ENCODE peak calls at places on chromosome 16, in ten cellular contexts. P is pancreas, E is endodermal cell, B is body of pancreas, J is upper lobe of right lung, I is colonic mucosa, V is gastrocnemius medialis, G is GM23338, C is heart right ventricle, R is neural progenitor cell. T is an unnamed sample. For H3K36me3, the result is how much of the 10 kb centered on the place peaks cover.

GRCh38 chr16:3004781-3005284 is 7.9 kb upstream of the CLDN9 start:
- DNase-seq in P (peak), E (peak), B (peak), J (peak), I (peak), V (no peak), G (peak), C (no peak), R (peak), T (no peak)

GRCh38 chr16:11232852-11233726 is 22.9 kb downstream of the SOCS1 start:
- DNase-seq in P (no peak), E (peak), B (no peak), J (peak), I (peak), V (no peak), G (peak), C (peak), R (no peak), T (no peak)

GRCh38 chr16:77183137-77183536 is 7.9 kb upstream of the MON1B start:
- DNase-seq in P (no peak), E (no peak), B (no peak), J (no peak), I (no peak), V (no peak), G (no peak), C (no peak), R (no peak), T (peak)

GRCh38 chr16:31148896-31149295 is 970 bp downstream of the PRSS36 start:
- DNase-seq in P (no peak), E (peak), B (no peak), J (no peak), I (no peak), V (no peak), G (peak), C (no peak), R (no peak), T (no peak)

GRCh38 chr16:21989141-21989540 is 11.8 kb downstream of the PDZD9 start:
- DNase-seq in P (no peak), E (no peak), B (no peak), J (no peak), I (no peak), V (no peak), G (no peak), C (no peak), R (no peak), T (no peak)

GRCh38 chr16:30567160-30567990 is 4.1 kb downstream of the ZNF688 start:
- DNase-seq in P (no peak), E (no peak), B (no peak), J (no peak), I (no peak), V (no peak), G (no peak), C (no peak), R (no peak), T (peak)

GRCh38 chr16:47029724-47030123 is 56.2 kb upstream of the DNAJA2 start:
- DNase-seq in P (no peak), E (no peak), B (no peak), J (peak), I (no peak), V (no peak), G (no peak), C (no peak), R (no peak), T (no peak)

GRCh38 chr16:27285676-27286196 is 17.2 kb upstream of the NSMCE1 start:
- DNase-seq in P (no peak), E (no peak), B (no peak), J (no peak), I (peak), V (peak), G (no peak), C (peak), R (no peak), T (no peak)

GRCh38 chr16:31216116-31216469 is 842 bp downstream of the PYDC1 start:
- DNase-seq in P (no peak), E (no peak), B (no peak), J (no peak), I (no peak), V (no peak), G (no peak), C (no peak), R (no peak), T (no peak)

GRCh38 chr16:87705780-87706277 is 60.0 kb downstream of the KLHDC4 start:
- DNase-seq in P (peak), E (no peak), B (peak), J (peak), I (no peak), V (no peak), G (no peak), C (no peak), R (peak), T (no peak)

GRCh38 chr16:69680358-69680757 is 46.0 kb downstream of the NQO1 start:
- DNase-seq in P (no peak), E (no peak), B (no peak), J (no peak), I (no peak), V (no peak), G (no peak), C (no peak), R (no peak), T (no peak)

GRCh38 chr16:70767377-70768204 is 33.4 kb downstream of the VAC14 start:
- DNase-seq in P (no peak), E (no peak), B (no peak), J (no peak), I (no peak), V (no peak), G (no peak), C (no peak), R (no peak), T (peak)

GRCh38 chr16:27195068-27195741 is 8.1 kb upstream of the KDM8 start:
- DNase-seq in P (no peak), E (peak), B (no peak), J (no peak), I (no peak), V (no peak), G (no peak), C (no peak), R (no peak), T (peak)

GRCh38 chr16:75379911-75380847 is 53.1 kb downstream of the CFDP1 start:
- DNase-seq in P (no peak), E (no peak), B (no peak), J (no peak), I (peak), V (no peak), G (no peak), C (no peak), R (no peak), T (no peak)

GRCh38 chr16:9338068-9338467 is 246.6 kb downstream of the HAPSTR1 start:
- DNase-seq in P (no peak), E (no peak), B (no peak), J (no peak), I (no peak), V (no peak), G (no peak), C (no peak), R (no peak), T (no peak)

GRCh38 chr16:28212532-28212873 is 738 bp upstream of the XPO6 start:
- DNase-seq in P (peak), E (peak), B (no peak), J (no peak), I (no peak), V (no peak), G (no peak), C (no peak), R (no peak), T (peak)

GRCh38 chr16:22210285-22210684 is 4.2 kb downstream of the EEF2K start:
- DNase-seq in P (no peak), E (no peak), B (no peak), J (no peak), I (no peak), V (no peak), G (no peak), C (no peak), R (no peak), T (no peak)

GRCh38 chr16:29995330-29995910 is at the start of gene HIRIP3:
- DNase-seq in P (peak), E (peak), B (peak), J (peak), I (peak), V (peak), G (peak), C (peak), R (peak), T (peak)

GRCh38 chr16:13923703-13924298 is 3.8 kb downstream of the ERCC4 start:
- DNase-seq in P (no peak), E (no peak), B (no peak), J (no peak), I (no peak), V (no peak), G (peak), C (no peak), R (peak), T (peak)

GRCh38 chr16:68802190-68802589 is 41.1 kb upstream of the TANGO6 start:
- DNase-seq in P (no peak), E (no peak), B (no peak), J (no peak), I (no peak), V (no peak), G (no peak), C (no peak), R (no peak), T (peak)

GRCh38 chr16:50712568-50712914 is 19.1 kb downstream of the NOD2 start:
- DNase-seq in P (no peak), E (no peak), B (no peak), J (no peak), I (no peak), V (no peak), G (no peak), C (no peak), R (no peak), T (no peak)

GRCh38 chr16:27366687-27367462 is 35.1 kb upstream of the IL21R start:
- DNase-seq in P (no peak), E (no peak), B (no peak), J (peak), I (no peak), V (no peak), G (no peak), C (no peak), R (no peak), T (peak)

GRCh38 chr16:15829460-15829859 is 27.4 kb downstream of the MYH11 start:
- DNase-seq in P (no peak), E (peak), B (peak), J (peak), I (peak), V (peak), G (peak), C (peak), R (peak), T (no peak)

GRCh38 chr16:56119138-56119537 is 72.2 kb upstream of the GNAO1 start:
- DNase-seq in P (no peak), E (no peak), B (no peak), J (no peak), I (no peak), V (no peak), G (no peak), C (no peak), R (no peak), T (no peak)

GRCh38 chr16:48053346-48053745 is 102.4 kb downstream of the ABCC12 start:
- DNase-seq in P (no peak), E (peak), B (no peak), J (peak), I (no peak), V (no peak), G (peak), C (no peak), R (peak), T (peak)

GRCh38 chr16:30554933-30555847 is 3.0 kb downstream of the ZNF764 start:
- DNase-seq in P (no peak), E (no peak), B (no peak), J (no peak), I (no peak), V (no peak), G (no peak), C (no peak), R (no peak), T (no peak)

GRCh38 chr16:64952177-64952576 is 169.7 kb downstream of the CDH11 start:
- DNase-seq in P (no peak), E (no peak), B (no peak), J (no peak), I (no peak), V (no peak), G (no peak), C (no peak), R (no peak), T (peak)

GRCh38 chr16:10565167-10565566 is 15.2 kb downstream of the EMP2 start:
- DNase-seq in P (no peak), E (no peak), B (no peak), J (no peak), I (no peak), V (no peak), G (no peak), C (peak), R (no peak), T (no peak)

GRCh38 chr16:83328936-83329335 is 478.8 kb upstream of the HSBP1 start:
- DNase-seq in P (no peak), E (no peak), B (no peak), J (no peak), I (no peak), V (no peak), G (no peak), C (no peak), R (no peak), T (no peak)

GRCh38 chr16:7440886-7441400 is 108.3 kb downstream of the RBFOX1 start:
- DNase-seq in P (no peak), E (peak), B (no peak), J (no peak), I (no peak), V (no peak), G (peak), C (no peak), R (no peak), T (no peak)

GRCh38 chr16:61179571-61179970 is 856.7 kb downstream of the CDH8 start:
- DNase-seq in P (no peak), E (no peak), B (no peak), J (no peak), I (no peak), V (no peak), G (no peak), C (no peak), R (no peak), T (no peak)

GRCh38 chr16:14562691-14563491 is 67.2 kb downstream of the PARN start:
- DNase-seq in P (peak), E (no peak), B (peak), J (no peak), I (peak), V (no peak), G (peak), C (peak), R (peak), T (peak)

GRCh38 chr16:73527191-73527590 is 479.3 kb upstream of the ZFHX3 start:
- DNase-seq in P (no peak), E (no peak), B (no peak), J (no peak), I (no peak), V (no peak), G (no peak), C (no peak), R (no peak), T (no peak)

GRCh38 chr16:89949121-89949742 is 677 bp downstream of the DEF8 start:
- DNase-seq in P (no peak), E (peak), B (peak), J (no peak), I (no peak), V (no peak), G (peak), C (no peak), R (no peak), T (no peak)

GRCh38 chr16:75109732-75110243 is 6.8 kb downstream of the LDHD start:
- DNase-seq in P (peak), E (peak), B (peak), J (peak), I (peak), V (peak), G (no peak), C (peak), R (no peak), T (no peak)

GRCh38 chr16:19583665-19584300 is 28.3 kb downstream of the VPS35L start:
- DNase-seq in P (peak), E (peak), B (peak), J (no peak), I (peak), V (no peak), G (peak), C (peak), R (peak), T (peak)

GRCh38 chr16:25390761-25391160 is 133.1 kb upstream of the ZKSCAN2 start:
- DNase-seq in P (no peak), E (no peak), B (no peak), J (no peak), I (no peak), V (no peak), G (no peak), C (no peak), R (no peak), T (no peak)

GRCh38 chr16:48561960-48562393 is 48.0 kb downstream of the N4BP1 start:
- DNase-seq in P (no peak), E (no peak), B (no peak), J (no peak), I (no peak), V (no peak), G (no peak), C (no peak), R (no peak), T (no peak)

GRCh38 chr16:11546522-11547485 is 39.9 kb downstream of the LITAF start:
- DNase-seq in P (no peak), E (no peak), B (no peak), J (no peak), I (no peak), V (no peak), G (no peak), C (no peak), R (no peak), T (peak)

GRCh38 chr16:4377573-4378146 is 6.0 kb downstream of the VASN start:
- DNase-seq in P (no peak), E (peak), B (no peak), J (no peak), I (no peak), V (no peak), G (peak), C (no peak), R (peak), T (no peak)

GRCh38 chr16:4375717-4376116 is 4.1 kb downstream of the VASN start:
- DNase-seq in P (peak), E (peak), B (peak), J (no peak), I (no peak), V (no peak), G (no peak), C (no peak), R (peak), T (peak)

GRCh38 chr16:4376820-4377572 is 5.3 kb downstream of the VASN start:
- DNase-seq in P (no peak), E (peak), B (no peak), J (no peak), I (no peak), V (no peak), G (no peak), C (no peak), R (no peak), T (no peak)

GRCh38 chr16:4378202-4378666 is 6.6 kb downstream of the VASN start:
- DNase-seq in P (no peak), E (no peak), B (no peak), J (no peak), I (no peak), V (no peak), G (no peak), C (no peak), R (no peak), T (no peak)

GRCh38 chr16:4376126-4376819 is 4.6 kb downstream of the VASN start:
- DNase-seq in P (peak), E (no peak), B (peak), J (peak), I (peak), V (peak), G (no peak), C (peak), R (peak), T (no peak)
- H3K4me3 ChIP-seq in P (peak), E (no peak), B (no peak), J (peak), I (no peak), V (peak), G (no peak), C (no peak), R (no peak), T (no peak)

GRCh38 chr16:88915639-88916327 is 49.3 kb upstream of the PABPN1L start:
- DNase-seq in P (no peak), E (no peak), B (no peak), J (no peak), I (no peak), V (no peak), G (no peak), C (no peak), R (no peak), T (no peak)
- H3K36me3 ChIP-seq in P (under half), E (under half), B (under half), J (under half), I (under half), V (under half), G (under half), C (under half), R (under half), T (under half)

DNA sequence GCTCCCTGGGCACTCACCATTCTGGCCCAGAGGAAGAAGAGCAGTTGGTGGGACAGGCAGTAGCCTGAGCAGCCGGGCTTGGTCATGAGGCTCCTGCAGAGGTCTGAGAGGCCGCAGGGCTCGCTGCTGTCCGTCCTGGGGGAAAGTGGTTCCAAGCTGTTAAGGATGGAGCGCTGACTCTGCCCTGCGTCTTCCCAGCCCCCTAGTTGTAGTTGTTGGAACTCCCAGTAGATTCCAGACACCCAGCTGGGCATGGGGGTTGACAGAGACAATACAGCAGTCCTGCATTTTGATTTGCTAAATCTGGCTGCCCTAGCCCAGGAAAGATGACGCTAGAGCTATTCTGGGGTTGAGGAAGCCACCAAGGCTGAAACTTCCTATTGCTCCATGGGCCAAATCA is 7.3 kb downstream of the C16orf89 start:
- DNase-seq in P (no peak), E (peak), B (no peak), J (no peak), I (no peak), V (no peak), G (peak), C (peak), R (peak), T (no peak)
- TF ChIP-seq CTCF in P (no peak), E (peak), B (no peak), J (no peak), I (no peak), V (no peak), G (peak), C (no peak), R (peak), T (no peak)

GRCh38 chr16:1800703-1801102 is 7.2 kb upstream of the IGFALS start:
- DNase-seq in P (no peak), E (no peak), B (no peak), J (no peak), I (no peak), V (no peak), G (no peak), C (peak), R (no peak), T (no peak)
- H3K4me3 ChIP-seq in P (no peak), E (no peak), B (no peak), J (no peak), I (no peak), V (no peak), G (no peak), C (no peak), R (no peak), T (no peak)

GRCh38 chr16:265002-265529 is 10.7 kb downstream of the RGS11 start:
- DNase-seq in P (no peak), E (no peak), B (no peak), J (no peak), I (no peak), V (no peak), G (no peak), C (no peak), R (no peak), T (no peak)
- H3K36me3 ChIP-seq in P (under half), E (under half), B (under half), J (under half), I (under half), V (under half), G (under half), C (under half), R (under half), T (under half)

GRCh38 chr16:58018803-58019202 is 6.8 kb upstream of the MMP15 start:
- DNase-seq in P (no peak), E (peak), B (no peak), J (peak), I (no peak), V (no peak), G (peak), C (no peak), R (peak), T (no peak)
- TF ChIP-seq CTCF in P (no peak), E (peak), B (no peak), J (no peak), I (no peak), V (no peak), G (peak), C (no peak), R (peak), T (no peak)

GRCh38 chr16:85173981-85174751 is 61.9 kb upstream of the CIBAR2 start:
- DNase-seq in P (no peak), E (peak), B (peak), J (no peak), I (peak), V (no peak), G (peak), C (no peak), R (peak), T (peak)
- H3K4me3 ChIP-seq in P (no peak), E (no peak), B (no peak), J (no peak), I (no peak), V (no peak), G (no peak), C (no peak), R (no peak), T (no peak)

GRCh38 chr16:67283826-67284555 is 4.7 kb downstream of the PLEKHG4 start:
- DNase-seq in P (no peak), E (no peak), B (no peak), J (no peak), I (no peak), V (no peak), G (no peak), C (no peak), R (no peak), T (no peak)
- H3K36me3 ChIP-seq in P (under half), E (under half), B (under half), J (under half), I (under half), V (under half), G (under half), C (under half), R (under half), T (under half)

GRCh38 chr16:86334062-86334461 is 176.3 kb upstream of the FOXF1 start:
- DNase-seq in P (no peak), E (no peak), B (no peak), J (no peak), I (no peak), V (no peak), G (no peak), C (no peak), R (no peak), T (no peak)
- TF ChIP-seq CTCF in P (no peak), E (no peak), B (no peak), J (no peak), I (no peak), V (no peak), G (no peak), C (no peak), R (no peak), T (no peak)

DNA sequence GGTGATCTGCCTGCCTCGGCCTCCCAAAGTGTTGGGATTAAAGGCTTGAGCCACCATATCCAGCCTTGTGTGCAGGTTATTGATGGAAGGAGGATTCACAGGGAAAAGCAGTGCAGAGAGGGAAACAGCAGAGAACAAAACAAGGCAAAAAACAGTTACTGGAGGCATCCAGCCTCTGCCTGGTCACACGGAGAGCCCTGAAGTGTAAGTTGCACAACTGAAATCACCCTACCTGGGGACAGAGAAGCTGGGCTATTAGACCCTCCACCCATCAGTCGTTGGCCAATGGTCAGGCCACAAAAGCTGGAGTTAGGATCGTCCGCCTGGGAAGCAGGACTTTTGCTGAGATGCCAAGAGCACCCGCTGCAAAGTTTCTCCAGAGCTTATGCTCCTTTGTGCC is 57.9 kb upstream of the BCO1 start:
- DNase-seq in P (no peak), E (no peak), B (no peak), J (no peak), I (no peak), V (no peak), G (no peak), C (no peak), R (no peak), T (no peak)
- H3K4me3 ChIP-seq in P (no peak), E (no peak), B (no peak), J (peak), I (no peak), V (no peak), G (peak), C (peak), R (no peak), T (no peak)

T was measured in bronchial epithelial cell.